ENCODE peak calls at places on chromosomes 5 and 9, in six cellular contexts. X is heart left ventricle, J is psoas muscle, C is left kidney, P is heart right ventricle, Y is hypothalamus. A is an unnamed sample.

GRCh38 chr5:87069974-87070608 is 197.6 kb upstream of the RASA1 start:
- DNase-seq in C (peak; percentile 27), P (no peak), J (no peak), X (no peak), Y (no peak), A (no peak)

GRCh38 chr5:3489221-3489620 is 106.4 kb upstream of the IRX1 start:
- DNase-seq in X (no peak), J (no peak), Y (no peak), P (no peak), C (no peak), A (no peak)

GRCh38 chr5:126139773-126140172 is 283.4 kb upstream of the GRAMD2B start:
- DNase-seq in Y (no peak), C (no peak), J (no peak), P (no peak), X (no peak), A (no peak)

GRCh38 chr9:113570106-113570505 is 106.6 kb downstream of the RGS3 start:
- DNase-seq in J (no peak), X (peak; percentile 51), P (no peak), C (no peak), Y (no peak), A (no peak)

GRCh38 chr5:179278119-179278518 is 67.1 kb downstream of the ADAMTS2 start:
- DNase-seq in C (no peak), X (no peak), P (no peak), Y (no peak), J (no peak), A (no peak)

GRCh38 chr5:181241393-181241975 is 2.2 kb downstream of the RACK1 start:
- DNase-seq in X (no peak), J (no peak), P (no peak), C (no peak), Y (no peak), A (no peak)

GRCh38 chr9:126609191-126609590 is 4.5 kb upstream of the LMX1B start:
- DNase-seq in J (no peak), P (no peak), X (no peak), C (no peak), Y (no peak), A (no peak)

GRCh38 chr5:55667938-55668337 is 44.2 kb downstream of the SLC38A9 start:
- DNase-seq in P (no peak), J (no peak), C (no peak), Y (no peak), X (no peak), A (no peak)

GRCh38 chr5:113140837-113141661 is 164.5 kb downstream of the DCP2 start:
- DNase-seq in J (peak; percentile 35), Y (no peak), X (no peak), C (no peak), P (no peak), A (no peak)

GRCh38 chr5:421287-421880 is 21.6 kb upstream of the EXOC3 start:
- DNase-seq in J (no peak), X (peak; percentile 57), Y (no peak), C (no peak), P (no peak), A (no peak)

GRCh38 chr9:118782790-118783463 is 586.3 kb downstream of the BRINP1 start:
- DNase-seq in P (no peak), J (no peak), X (no peak), Y (no peak), C (no peak), A (no peak)

GRCh38 chr9:91705386-91705785 is 244.6 kb downstream of the ROR2 start:
- DNase-seq in P (no peak), J (no peak), Y (no peak), C (no peak), X (no peak), A (no peak)

GRCh38 chr5:78587775-78588291 is 60.7 kb downstream of the LHFPL2 start:
- DNase-seq in P (no peak), X (no peak), Y (no peak), J (peak; percentile 35), C (no peak), A (no peak)

GRCh38 chr5:171513591-171513990 is 94.1 kb downstream of the FGF18 start:
- DNase-seq in J (no peak), C (no peak), Y (no peak), X (no peak), P (no peak), A (no peak)

GRCh38 chr9:2663486-2663885 is 41.9 kb downstream of the VLDLR start:
- DNase-seq in P (no peak), X (no peak), J (no peak), C (peak; percentile 7), Y (no peak), A (peak; percentile 16)

GRCh38 chr9:70998962-70999361 is 122.5 kb downstream of the TRPM3 start:
- DNase-seq in P (no peak), X (no peak), J (no peak), C (no peak), Y (no peak), A (no peak)

GRCh38 chr5:14776640-14777039 is 94.9 kb downstream of the ANKH start:
- DNase-seq in J (no peak), C (no peak), Y (no peak), P (no peak), X (no peak), A (no peak)

GRCh38 chr9:15935661-15936315 is 382.9 kb downstream of the CCDC171 start:
- DNase-seq in J (no peak), Y (no peak), X (no peak), C (peak; percentile 7), P (no peak), A (no peak)

GRCh38 chr5:141402553-141403328 is at the start of gene PCDHGA9:
- DNase-seq in P (no peak), Y (no peak), X (no peak), C (peak; percentile 60), J (no peak), A (no peak)

GRCh38 chr5:58239075-58239474 is 220.8 kb downstream of the PLK2 start:
- DNase-seq in X (no peak), C (no peak), J (no peak), P (no peak), Y (no peak), A (no peak)

GRCh38 chr5:135441919-135442318 is 5.2 kb downstream of the DCANP1 start:
- DNase-seq in J (no peak), P (no peak), C (no peak), X (no peak), Y (no peak), A (no peak)

GRCh38 chr9:37947987-37948386 is 44.1 kb upstream of the SLC25A51 start:
- DNase-seq in C (no peak), J (no peak), X (peak; percentile 23), P (no peak), Y (no peak), A (no peak)

GRCh38 chr5:180053061-180053602 is 18.4 kb downstream of the RNF130 start:
- DNase-seq in C (no peak), X (no peak), J (no peak), Y (no peak), P (no peak), A (no peak)

GRCh38 chr5:151082976-151083651 is 2.3 kb upstream of the TNIP1 start:
- DNase-seq in J (peak; percentile 50), P (no peak), Y (no peak), X (no peak), C (no peak), A (no peak)

GRCh38 chr5:107155667-107156066 is 515.1 kb downstream of the EFNA5 start:
- DNase-seq in Y (no peak), X (no peak), J (no peak), P (no peak), C (no peak), A (no peak)

GRCh38 chr9:135939351-135940265 is 21.6 kb downstream of the UBAC1 start:
- DNase-seq in J (no peak), Y (no peak), X (peak; percentile 13), P (no peak), C (no peak), A (no peak)

GRCh38 chr5:133827001-133827400 is 141.4 kb downstream of the C5orf15 start:
- DNase-seq in P (no peak), J (no peak), X (no peak), C (peak; percentile 88), Y (no peak), A (no peak)

GRCh38 chr5:74579215-74579614 is 61.3 kb downstream of the ENC1 start:
- DNase-seq in P (no peak), J (no peak), X (no peak), C (no peak), Y (no peak), A (no peak)

GRCh38 chr9:93020785-93021670 is 37.5 kb upstream of the SUSD3 start:
- DNase-seq in X (no peak), P (no peak), J (no peak), C (peak; percentile 74), Y (no peak), A (no peak)

GRCh38 chr9:70003786-70004185 is 39.9 kb upstream of the MAMDC2 start:
- DNase-seq in X (no peak), J (no peak), Y (no peak), C (no peak), P (no peak), A (no peak)

GRCh38 chr9:90523953-90524352 is 118.7 kb downstream of the DIRAS2 start:
- DNase-seq in X (no peak), J (no peak), Y (no peak), P (no peak), C (peak; percentile 28), A (no peak)

GRCh38 chr9:16925426-16925825 is 55.0 kb upstream of the BNC2 start:
- DNase-seq in J (no peak), X (no peak), P (no peak), Y (no peak), C (no peak), A (no peak)

GRCh38 chr9:91930475-91930874 is 19.6 kb downstream of the ROR2 start:
- DNase-seq in C (no peak), J (no peak), P (no peak), Y (no peak), X (no peak), A (no peak)

GRCh38 chr9:113633782-113634596 is 170.5 kb downstream of the RGS3 start:
- DNase-seq in Y (no peak), C (peak; percentile 71), X (peak; percentile 36), P (no peak), J (no peak), A (no peak)

GRCh38 chr9:6805532-6805931 is 47.8 kb downstream of the KDM4C start:
- DNase-seq in P (no peak), X (no peak), Y (no peak), J (peak; percentile 40), C (no peak), A (peak; percentile 29)

GRCh38 chr5:54251981-54252380 is 58.4 kb downstream of the ARL15 start:
- DNase-seq in C (no peak), X (no peak), P (no peak), Y (no peak), J (no peak), A (no peak)

GRCh38 chr5:129474544-129474943 is 14.4 kb downstream of the ADAMTS19 start:
- DNase-seq in J (no peak), Y (no peak), X (no peak), C (no peak), P (no peak), A (no peak)

GRCh38 chr9:120730661-120731514 is 16.6 kb upstream of the MEGF9 start:
- DNase-seq in X (no peak), J (peak; percentile 24), Y (no peak), C (peak; percentile 85), P (peak; percentile 29), A (peak; percentile 50)

GRCh38 chr9:129458663-129459549 is 162.0 kb downstream of the C9orf50 start:
- DNase-seq in X (peak; percentile 81), Y (no peak), J (peak; percentile 61), P (peak; percentile 71), C (peak; percentile 83), A (peak; percentile 54)